ENCODE peak calls at places on chromosomes 12 and 14, in six cellular contexts. L is heart right ventricle; A is CD8-positive, alpha-beta memory T cell; U is naive thymus-derived CD4-positive, alpha-beta T cell; D is sigmoid colon; H is right lobe of liver. W is an unnamed sample. For H3K36me3, the result is how much of the 10 kb centered on the place peaks cover.

GRCh38 chr12:67147447-67147846 is 121.7 kb upstream of the CAND1 start:
- DNase-seq in L (no peak), A (no peak), U (no peak), D (no peak), H (no peak), W (no peak)

GRCh38 chr12:52515927-52516831 is 4.0 kb downstream of the KRT5 start:
- DNase-seq in L (no peak), A (no peak), U (no peak), D (no peak), H (no peak), W (peak)

GRCh38 chr14:102419276-102419675 is 56.5 kb downstream of the TECPR2 start:
- DNase-seq in L (no peak), A (no peak), U (no peak), D (peak), H (no peak), W (no peak)

GRCh38 chr12:26648066-26648465 is 184.9 kb downstream of the ITPR2 start:
- DNase-seq in L (no peak), A (no peak), U (no peak), D (no peak), H (no peak), W (no peak)

GRCh38 chr14:104800600-104801283 is at the start of gene ZBTB42:
- DNase-seq in L (peak), A (peak), U (peak), D (peak), H (peak), W (peak)

GRCh38 chr12:11609045-11609444 is 40.4 kb upstream of the ETV6 start:
- DNase-seq in L (no peak), A (no peak), U (no peak), D (no peak), H (no peak), W (no peak)

GRCh38 chr12:80456513-80456912 is 12.5 kb downstream of the PTPRQ start:
- DNase-seq in L (no peak), A (no peak), U (no peak), D (no peak), H (no peak), W (no peak)

GRCh38 chr12:117444781-117445180 is 83.4 kb upstream of the NOS1 start:
- DNase-seq in L (no peak), A (no peak), U (no peak), D (no peak), H (no peak), W (no peak)

GRCh38 chr14:89283327-89284060 is 133.5 kb downstream of the FOXN3 start:
- DNase-seq in L (no peak), A (peak), U (no peak), D (no peak), H (no peak), W (no peak)

GRCh38 chr12:88153959-88154358 is 11.9 kb downstream of the TMTC3 start:
- DNase-seq in L (no peak), A (no peak), U (no peak), D (no peak), H (no peak), W (peak)

GRCh38 chr14:100711117-100711462 is 15.6 kb upstream of the DLK1 start:
- DNase-seq in L (no peak), A (no peak), U (no peak), D (no peak), H (no peak), W (no peak)

GRCh38 chr14:79809849-79810612 is 401.3 kb downstream of the DIO2 start:
- DNase-seq in L (no peak), A (no peak), U (no peak), D (no peak), H (no peak), W (peak)

GRCh38 chr12:27422697-27423096 is 23.8 kb upstream of the SMCO2 start:
- DNase-seq in L (no peak), A (no peak), U (no peak), D (no peak), H (no peak), W (no peak)

GRCh38 chr12:83052890-83053541 is 366.3 kb downstream of the TMTC2 start:
- DNase-seq in L (no peak), A (no peak), U (no peak), D (no peak), H (no peak), W (no peak)

GRCh38 chr12:47178014-47178413 is 98.3 kb upstream of the AMIGO2 start:
- DNase-seq in L (no peak), A (no peak), U (no peak), D (no peak), H (no peak), W (no peak)

GRCh38 chr12:122846622-122847515 is 11.6 kb downstream of the HIP1R start:
- DNase-seq in L (no peak), A (no peak), U (no peak), D (no peak), H (no peak), W (no peak)

GRCh38 chr14:61177279-61178225 is 103.6 kb downstream of the TMEM30B start:
- DNase-seq in L (no peak), A (no peak), U (no peak), D (no peak), H (no peak), W (peak)

GRCh38 chr12:50174971-50175715 is 8.0 kb upstream of the CERS5 start:
- DNase-seq in L (peak), A (peak), U (peak), D (no peak), H (no peak), W (peak)

GRCh38 chr12:47753021-47754001 is 5.4 kb downstream of the RAPGEF3 start:
- DNase-seq in L (peak), A (no peak), U (no peak), D (no peak), H (no peak), W (peak)

GRCh38 chr14:99041141-99041819 is 230.7 kb downstream of the BCL11B start:
- DNase-seq in L (no peak), A (no peak), U (no peak), D (no peak), H (no peak), W (peak)

GRCh38 chr12:18837025-18837424 is 99.1 kb downstream of the CAPZA3 start:
- DNase-seq in L (no peak), A (no peak), U (no peak), D (peak), H (no peak), W (no peak)

GRCh38 chr12:10249690-10250455 is 37.2 kb downstream of the GABARAPL1 start:
- DNase-seq in L (no peak), A (peak), U (no peak), D (no peak), H (no peak), W (no peak)

GRCh38 chr12:26746315-26746714 is 86.7 kb downstream of the ITPR2 start:
- DNase-seq in L (no peak), A (no peak), U (no peak), D (no peak), H (no peak), W (peak)

GRCh38 chr14:62347658-62348057 is 585.4 kb downstream of the SNAPC1 start:
- DNase-seq in L (no peak), A (no peak), U (no peak), D (no peak), H (no peak), W (no peak)

GRCh38 chr12:25054783-25055144 is 105.9 kb upstream of the BCAT1 start:
- DNase-seq in L (no peak), A (peak), U (peak), D (no peak), H (no peak), W (peak)

GRCh38 chr12:128969480-128970055 is 116.3 kb downstream of the GLT1D1 start:
- DNase-seq in L (no peak), A (no peak), U (no peak), D (no peak), H (peak), W (no peak)

GRCh38 chr12:40156031-40156764 is 50.3 kb upstream of the SLC2A13 start:
- DNase-seq in L (no peak), A (no peak), U (no peak), D (no peak), H (no peak), W (no peak)

GRCh38 chr12:1457901-1458300 is 136.5 kb downstream of the FBXL14 start:
- DNase-seq in L (peak), A (no peak), U (no peak), D (no peak), H (no peak), W (peak)

GRCh38 chr12:65100140-65100539 is 21.0 kb downstream of the WIF1 start:
- DNase-seq in L (no peak), A (no peak), U (no peak), D (no peak), H (no peak), W (peak)

GRCh38 chr14:103256406-103256805 is 77.6 kb upstream of the EIF5 start:
- DNase-seq in L (no peak), A (no peak), U (no peak), D (no peak), H (no peak), W (no peak)

GRCh38 chr12:68609955-68610434 is 704 bp upstream of the RAP1B start:
- DNase-seq in L (peak), A (no peak), U (peak), D (no peak), H (no peak), W (no peak)

DNA sequence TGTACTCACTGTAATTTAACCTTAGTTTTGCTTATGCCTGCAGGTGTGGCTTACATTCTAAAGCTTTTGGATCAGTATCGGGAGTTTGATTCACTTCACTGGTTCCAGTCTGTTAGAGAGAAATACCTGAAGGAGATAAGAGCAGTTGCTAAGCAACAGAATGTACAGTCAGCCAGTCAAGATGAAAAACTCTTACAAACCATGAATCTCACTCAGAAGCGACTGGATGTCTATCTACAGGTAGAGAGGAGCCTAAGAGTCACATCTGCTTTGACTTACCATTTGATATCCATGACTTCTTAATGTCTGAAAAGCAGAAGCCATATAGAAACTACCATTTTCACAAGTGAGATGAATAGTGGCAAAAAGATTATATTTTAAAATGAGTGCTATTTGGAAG is 56.5 kb downstream of the WASHC4 start:
- DNase-seq in L (no peak), A (no peak), U (no peak), D (no peak), H (no peak), W (peak)
- H3K36me3 ChIP-seq in L (under half), A (under half), U (under half), D (half or more), H (under half), W (under half)

DNA sequence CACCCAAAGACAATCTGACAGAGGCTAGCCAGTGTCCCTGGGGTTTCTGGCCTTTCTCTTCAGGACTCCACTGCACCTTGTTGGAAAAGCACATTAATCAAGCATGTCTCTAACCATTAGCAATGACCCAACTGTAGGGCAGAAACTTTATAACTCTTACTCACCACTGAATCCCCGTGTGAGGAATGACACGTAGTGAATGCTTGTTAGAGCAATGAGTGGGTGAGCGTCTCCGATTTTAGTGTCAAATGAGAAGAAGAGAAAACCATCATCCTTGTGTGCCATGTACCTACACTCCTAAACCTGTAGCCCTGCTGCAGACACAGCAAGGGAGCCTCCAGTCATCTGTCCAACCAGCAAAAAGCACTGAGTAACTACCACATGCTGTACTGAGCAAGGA is 56.5 kb upstream of the GPR68 start:
- DNase-seq in L (no peak), A (no peak), U (no peak), D (no peak), H (no peak), W (peak)
- H3K36me3 ChIP-seq in L (under half), A (half or more), U (half or more), D (under half), H (under half), W (under half)

DNA sequence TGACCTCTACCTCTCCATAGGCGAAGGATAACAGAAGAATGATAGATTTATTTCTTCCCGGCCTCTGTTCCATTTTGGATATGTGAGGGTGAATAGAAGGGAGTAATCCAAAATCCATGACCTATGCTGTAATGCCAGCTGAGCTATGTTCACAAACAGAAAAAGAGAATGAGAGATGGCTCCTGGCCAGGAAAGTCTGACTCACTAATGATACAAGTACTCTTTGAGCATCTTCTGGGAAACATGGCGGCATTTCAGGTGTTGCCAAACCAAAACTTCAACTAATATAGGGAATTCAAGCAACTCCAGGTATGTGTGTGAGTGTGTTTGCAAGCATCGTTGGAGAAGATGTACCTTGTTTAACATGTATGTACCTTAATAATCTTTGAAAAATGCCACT is 55.1 kb downstream of the MED13L start:
- DNase-seq in L (peak), A (no peak), U (no peak), D (peak), H (peak), W (peak)
- H3K36me3 ChIP-seq in L (under half), A (under half), U (under half), D (under half), H (under half), W (under half)

GRCh38 chr12:6268484-6269157 is 41.9 kb upstream of the PLEKHG6 start:
- DNase-seq in L (no peak), A (no peak), U (no peak), D (peak), H (no peak), W (no peak)

GRCh38 chr12:6264402-6265037 is 46.0 kb upstream of the PLEKHG6 start:
- DNase-seq in L (no peak), A (no peak), U (no peak), D (no peak), H (peak), W (no peak)

GRCh38 chr12:6267007-6267721 is 43.3 kb upstream of the PLEKHG6 start:
- DNase-seq in L (no peak), A (no peak), U (no peak), D (peak), H (no peak), W (peak)

GRCh38 chr12:6265038-6265405 is 45.5 kb upstream of the PLEKHG6 start:
- DNase-seq in L (no peak), A (no peak), U (no peak), D (no peak), H (no peak), W (no peak)

DNA sequence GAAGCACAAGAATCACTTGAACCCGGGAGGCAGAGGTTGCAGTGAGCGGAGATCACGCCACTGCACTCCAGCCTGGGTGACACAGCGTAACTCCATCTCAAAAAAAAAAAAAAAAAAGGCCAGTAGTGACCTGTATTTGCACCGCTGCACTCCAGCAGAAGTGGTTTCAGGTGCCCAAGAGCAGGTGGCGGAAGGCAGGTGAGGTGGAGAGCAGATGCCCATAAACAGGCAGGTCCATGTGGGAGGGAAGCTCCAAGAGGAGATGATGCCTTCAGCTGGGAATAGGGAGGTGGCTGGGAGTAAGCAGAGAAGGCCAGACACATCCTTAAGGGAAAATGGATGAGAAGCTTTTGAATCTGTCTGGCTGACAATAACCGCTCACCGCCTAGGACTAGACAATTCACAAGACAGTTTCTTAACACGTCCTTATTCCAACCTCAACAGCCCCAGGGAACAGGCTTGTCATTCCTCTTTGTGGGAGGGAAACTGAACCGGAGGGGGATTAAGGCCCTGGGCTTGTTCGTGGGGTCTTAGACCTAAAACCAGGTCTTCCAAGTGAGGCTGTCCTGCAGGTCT is 44.0 kb upstream of the PLEKHG6 start:
- DNase-seq in L (no peak), A (no peak), U (no peak), D (no peak), H (no peak), W (no peak)
- H3K36me3 ChIP-seq in L (under half), A (under half), U (under half), D (under half), H (under half), W (under half)

W was measured in bronchial epithelial cell.